ENCODE peak calls at places on chromosome 10, in seven cellular contexts. One of them, this sample, is unnamed.

GRCh38 chr10:3624367-3624766 is 160.6 kb downstream of the KLF6 start:
- DNase-seq in right lobe of liver: no peak
- DNase-seq in psoas muscle: no peak
- DNase-seq in fibroblast of lung: peak; percentile 83
- DNase-seq in SJSA1: peak; percentile 66
- DNase-seq in adipocyte: peak; percentile 34
- DNase-seq in uterus: no peak
- DNase-seq in this sample: no peak

GRCh38 chr10:70528726-70529362 is 50.3 kb downstream of the PALD1 start:
- DNase-seq in right lobe of liver: no peak
- DNase-seq in psoas muscle: no peak
- DNase-seq in fibroblast of lung: peak; percentile 54
- DNase-seq in SJSA1: peak; percentile 24
- DNase-seq in adipocyte: peak; percentile 65
- DNase-seq in uterus: no peak
- DNase-seq in this sample: no peak

GRCh38 chr10:125177641-125178640 is 17.6 kb upstream of the CTBP2 start:
- DNase-seq in right lobe of liver: no peak
- DNase-seq in psoas muscle: no peak
- DNase-seq in fibroblast of lung: no peak
- DNase-seq in SJSA1: no peak
- DNase-seq in adipocyte: no peak
- DNase-seq in uterus: no peak
- DNase-seq in this sample: no peak

GRCh38 chr10:80408198-80409085 is at the start of gene PRXL2A:
- DNase-seq in right lobe of liver: peak; percentile 94
- DNase-seq in psoas muscle: peak; percentile 90
- DNase-seq in fibroblast of lung: peak; percentile 48
- DNase-seq in SJSA1: no peak
- DNase-seq in adipocyte: peak; percentile 80
- DNase-seq in uterus: peak; percentile 82
- DNase-seq in this sample: peak; percentile 90

GRCh38 chr10:58017719-58018367 is 249.9 kb downstream of the IPMK start:
- DNase-seq in right lobe of liver: no peak
- DNase-seq in psoas muscle: no peak
- DNase-seq in fibroblast of lung: peak; percentile 96
- DNase-seq in SJSA1: no peak
- DNase-seq in adipocyte: peak; percentile 76
- DNase-seq in uterus: no peak
- DNase-seq in this sample: no peak

GRCh38 chr10:101441539-101442455 is 87.8 kb downstream of the BTRC start:
- DNase-seq in right lobe of liver: no peak
- DNase-seq in psoas muscle: no peak
- DNase-seq in fibroblast of lung: peak; percentile 76
- DNase-seq in SJSA1: peak; percentile 50
- DNase-seq in adipocyte: peak; percentile 66
- DNase-seq in uterus: no peak
- DNase-seq in this sample: no peak

GRCh38 chr10:71889388-71889987 is 38.4 kb upstream of the PSAP start:
- DNase-seq in right lobe of liver: no peak
- DNase-seq in psoas muscle: no peak
- DNase-seq in fibroblast of lung: no peak
- DNase-seq in SJSA1: no peak
- DNase-seq in adipocyte: no peak
- DNase-seq in uterus: no peak
- DNase-seq in this sample: no peak

GRCh38 chr10:88019753-88020152 is 156.3 kb downstream of the PTEN start:
- DNase-seq in right lobe of liver: no peak
- DNase-seq in psoas muscle: no peak
- DNase-seq in fibroblast of lung: peak; percentile 45
- DNase-seq in SJSA1: no peak
- DNase-seq in adipocyte: no peak
- DNase-seq in uterus: no peak
- DNase-seq in this sample: no peak

GRCh38 chr10:31515819-31516402 is 196.9 kb downstream of the ZEB1 start:
- DNase-seq in right lobe of liver: no peak
- DNase-seq in psoas muscle: no peak
- DNase-seq in fibroblast of lung: no peak
- DNase-seq in SJSA1: no peak
- DNase-seq in adipocyte: peak; percentile 36
- DNase-seq in uterus: no peak
- DNase-seq in this sample: no peak

GRCh38 chr10:14648042-14648765 is 126.5 kb downstream of the FAM107B start:
- DNase-seq in right lobe of liver: no peak
- DNase-seq in psoas muscle: peak; percentile 61
- DNase-seq in fibroblast of lung: peak; percentile 81
- DNase-seq in SJSA1: no peak
- DNase-seq in adipocyte: peak; percentile 77
- DNase-seq in uterus: peak; percentile 79
- DNase-seq in this sample: peak; percentile 86

GRCh38 chr10:87635498-87636312 is 24.0 kb upstream of the PAPSS2 start:
- DNase-seq in right lobe of liver: no peak
- DNase-seq in psoas muscle: no peak
- DNase-seq in fibroblast of lung: peak; percentile 85
- DNase-seq in SJSA1: peak; percentile 80
- DNase-seq in adipocyte: peak; percentile 53
- DNase-seq in uterus: no peak
- DNase-seq in this sample: no peak

GRCh38 chr10:109029870-109030269 is 893.4 kb downstream of the XPNPEP1 start:
- DNase-seq in right lobe of liver: no peak
- DNase-seq in psoas muscle: no peak
- DNase-seq in fibroblast of lung: peak; percentile 4
- DNase-seq in SJSA1: no peak
- DNase-seq in adipocyte: no peak
- DNase-seq in uterus: no peak
- DNase-seq in this sample: no peak

GRCh38 chr10:12726971-12727831 is 274.3 kb downstream of the CCDC3 start:
- DNase-seq in right lobe of liver: no peak
- DNase-seq in psoas muscle: no peak
- DNase-seq in fibroblast of lung: peak; percentile 79
- DNase-seq in SJSA1: no peak
- DNase-seq in adipocyte: no peak
- DNase-seq in uterus: no peak
- DNase-seq in this sample: no peak

GRCh38 chr10:33224251-33224965 is 110.1 kb downstream of the NRP1 start:
- DNase-seq in right lobe of liver: no peak
- DNase-seq in psoas muscle: no peak
- DNase-seq in fibroblast of lung: peak; percentile 55
- DNase-seq in SJSA1: no peak
- DNase-seq in adipocyte: no peak
- DNase-seq in uterus: no peak
- DNase-seq in this sample: no peak

GRCh38 chr10:131895116-131895515 is 5.7 kb upstream of the PPP2R2D start:
- DNase-seq in right lobe of liver: no peak
- DNase-seq in psoas muscle: no peak
- DNase-seq in fibroblast of lung: no peak
- DNase-seq in SJSA1: no peak
- DNase-seq in adipocyte: no peak
- DNase-seq in uterus: no peak
- DNase-seq in this sample: no peak

GRCh38 chr10:99784025-99784730 is 1.7 kb downstream of the ABCC2 start:
- DNase-seq in right lobe of liver: no peak
- DNase-seq in psoas muscle: no peak
- DNase-seq in fibroblast of lung: peak; percentile 86
- DNase-seq in SJSA1: peak; percentile 55
- DNase-seq in adipocyte: peak; percentile 59
- DNase-seq in uterus: no peak
- DNase-seq in this sample: no peak

GRCh38 chr10:70866424-70866823 is 21.9 kb downstream of the PCBD1 start:
- DNase-seq in right lobe of liver: no peak
- DNase-seq in psoas muscle: no peak
- DNase-seq in fibroblast of lung: peak; percentile 51
- DNase-seq in SJSA1: no peak
- DNase-seq in adipocyte: no peak
- DNase-seq in uterus: no peak
- DNase-seq in this sample: no peak

GRCh38 chr10:100969175-100970075 is at the start of gene SEMA4G:
- DNase-seq in right lobe of liver: peak; percentile 56
- DNase-seq in psoas muscle: peak; percentile 69
- DNase-seq in fibroblast of lung: peak; percentile 15
- DNase-seq in SJSA1: peak; percentile 31
- DNase-seq in adipocyte: peak; percentile 65
- DNase-seq in uterus: peak; percentile 51
- DNase-seq in this sample: peak; percentile 42

GRCh38 chr10:3777876-3778707 is 6.9 kb downstream of the KLF6 start:
- DNase-seq in right lobe of liver: no peak
- DNase-seq in psoas muscle: no peak
- DNase-seq in fibroblast of lung: no peak
- DNase-seq in SJSA1: no peak
- DNase-seq in adipocyte: no peak
- DNase-seq in uterus: no peak
- DNase-seq in this sample: no peak

GRCh38 chr10:87973635-87974034 is 110.2 kb downstream of the PTEN start:
- DNase-seq in right lobe of liver: no peak
- DNase-seq in psoas muscle: no peak
- DNase-seq in fibroblast of lung: peak; percentile 70
- DNase-seq in SJSA1: peak; percentile 15
- DNase-seq in adipocyte: peak; percentile 48
- DNase-seq in uterus: no peak
- DNase-seq in this sample: no peak

DNA sequence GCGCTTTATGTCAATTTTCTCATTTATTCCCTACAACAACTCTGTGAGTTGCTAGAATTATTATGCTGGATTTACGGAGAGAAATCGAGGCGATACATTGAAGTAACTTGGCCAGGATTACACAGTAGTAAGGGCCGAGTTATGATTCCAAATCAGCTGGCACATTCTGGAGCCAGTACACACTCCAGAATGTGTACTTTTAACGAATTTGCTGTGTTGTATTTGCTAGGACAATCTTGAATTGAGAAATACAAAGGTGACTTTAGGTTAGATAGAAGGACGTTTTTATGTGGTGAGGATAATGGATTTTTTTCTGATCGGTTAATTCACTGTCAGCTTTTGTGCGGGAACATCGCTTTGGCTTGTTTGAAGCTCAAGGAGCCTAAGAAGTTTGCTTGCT is 1.4 kb downstream of the ATRNL1 start:
- DNase-seq in right lobe of liver: no peak
- DNase-seq in psoas muscle: no peak
- DNase-seq in fibroblast of lung: no peak
- DNase-seq in SJSA1: no peak
- DNase-seq in adipocyte: no peak
- DNase-seq in uterus: no peak
- DNase-seq in this sample: no peak
- H3K4me3 ChIP-seq in right lobe of liver: no peak overlapping the region
- H3K4me3 ChIP-seq in psoas muscle: peak overlapping the region; percentile 77
- H3K4me3 ChIP-seq in fibroblast of lung: no peak overlapping the region
- H3K4me3 ChIP-seq in SJSA1: peak overlapping the region; percentile 95
- H3K4me3 ChIP-seq in adipocyte: no peak overlapping the region
- H3K4me3 ChIP-seq in uterus: peak overlapping the region; percentile 96
- H3K4me3 ChIP-seq in this sample: no peak overlapping the region

GRCh38 chr10:103080891-103081581 is 112.0 kb downstream of the NT5C2 start:
- DNase-seq in right lobe of liver: no peak
- DNase-seq in psoas muscle: no peak
- DNase-seq in fibroblast of lung: no peak
- DNase-seq in SJSA1: no peak
- DNase-seq in adipocyte: no peak
- DNase-seq in uterus: no peak
- DNase-seq in this sample: no peak
- H3K36me3 ChIP-seq in right lobe of liver: no peaks in the 10 kb centered on the region
- H3K36me3 ChIP-seq in psoas muscle: peaks cover 7% of the 10 kb centered on the region
- H3K36me3 ChIP-seq in fibroblast of lung: no peaks in the 10 kb centered on the region
- H3K36me3 ChIP-seq in SJSA1: peaks cover 37% of the 10 kb centered on the region
- H3K36me3 ChIP-seq in adipocyte: peaks cover 32% of the 10 kb centered on the region
- H3K36me3 ChIP-seq in uterus: no peaks in the 10 kb centered on the region
- H3K36me3 ChIP-seq in this sample: peaks cover 46% of the 10 kb centered on the region

GRCh38 chr10:130713731-130714130 is 577.5 kb downstream of the GLRX3 start:
- DNase-seq in right lobe of liver: no peak
- DNase-seq in psoas muscle: no peak
- DNase-seq in fibroblast of lung: no peak
- DNase-seq in SJSA1: no peak
- DNase-seq in adipocyte: no peak
- DNase-seq in uterus: no peak
- DNase-seq in this sample: no peak
- H3K9me3 ChIP-seq in right lobe of liver: no peaks in the 10 kb centered on the region
- H3K9me3 ChIP-seq in psoas muscle: no peaks in the 10 kb centered on the region
- H3K9me3 ChIP-seq in fibroblast of lung: no peaks in the 10 kb centered on the region
- H3K9me3 ChIP-seq in SJSA1: peaks cover 10% of the 10 kb centered on the region
- H3K9me3 ChIP-seq in adipocyte: peaks cover 4% of the 10 kb centered on the region
- H3K9me3 ChIP-seq in uterus: no peaks in the 10 kb centered on the region
- H3K9me3 ChIP-seq in this sample: no peaks in the 10 kb centered on the region

DNA sequence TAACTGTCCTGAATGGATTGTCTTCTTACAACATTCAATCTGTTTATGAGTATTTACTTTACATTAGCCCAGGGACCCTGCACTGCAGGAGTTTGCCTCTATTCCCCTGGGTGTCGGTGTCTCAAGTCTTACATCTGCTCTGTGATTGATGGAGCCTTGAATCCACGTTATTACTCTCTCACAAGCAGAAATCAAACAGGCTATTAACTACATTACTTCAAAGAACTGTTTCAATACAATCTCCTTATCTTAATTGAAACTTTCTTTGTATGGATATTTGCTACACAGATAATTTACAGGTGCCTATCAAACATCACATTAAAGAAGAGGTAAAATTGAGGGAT is 3.1 kb upstream of the ARID5B start:
- DNase-seq in right lobe of liver: no peak
- DNase-seq in psoas muscle: no peak
- DNase-seq in fibroblast of lung: no peak
- DNase-seq in SJSA1: peak; percentile 6
- DNase-seq in adipocyte: no peak
- DNase-seq in uterus: no peak
- DNase-seq in this sample: no peak
- H3K4me3 ChIP-seq in right lobe of liver: no peak overlapping the region
- H3K4me3 ChIP-seq in psoas muscle: no peak overlapping the region
- H3K4me3 ChIP-seq in fibroblast of lung: no peak overlapping the region
- H3K4me3 ChIP-seq in SJSA1: no peak overlapping the region
- H3K4me3 ChIP-seq in adipocyte: no peak overlapping the region
- H3K4me3 ChIP-seq in uterus: no peak overlapping the region
- H3K4me3 ChIP-seq in this sample: no peak overlapping the region

GRCh38 chr10:90642136-90642535 is 215.7 kb downstream of the HTR7 start:
- DNase-seq in right lobe of liver: no peak
- DNase-seq in psoas muscle: no peak
- DNase-seq in fibroblast of lung: peak; percentile 77
- DNase-seq in SJSA1: no peak
- DNase-seq in adipocyte: peak; percentile 74
- DNase-seq in uterus: no peak
- DNase-seq in this sample: no peak
- H3K36me3 ChIP-seq in right lobe of liver: no peaks in the 10 kb centered on the region
- H3K36me3 ChIP-seq in psoas muscle: no peaks in the 10 kb centered on the region
- H3K36me3 ChIP-seq in fibroblast of lung: no peaks in the 10 kb centered on the region
- H3K36me3 ChIP-seq in SJSA1: no peaks in the 10 kb centered on the region
- H3K36me3 ChIP-seq in adipocyte: no peaks in the 10 kb centered on the region
- H3K36me3 ChIP-seq in uterus: no peaks in the 10 kb centered on the region
- H3K36me3 ChIP-seq in this sample: no peaks in the 10 kb centered on the region

This sample was measured in Peyer's patch.